ENCODE peak calls at places on chromosomes 13 and 19, in nine cellular contexts. F is Calu3; T is CD4-positive, CD25-positive, alpha-beta regulatory T cell; X is EH; V is stimulated activated CD4-positive, alpha-beta T cell treated with anti-CD3 and anti-CD28 coated beads, Interleukin-4, amount 100 ng/mL, for 1 hour; W is CD4-positive, alpha-beta memory T cell; Y is ovary; R is NCI-H1092 treated with DMSO at 0.1 percent for 48 hours; L is prostate gland. D is an unnamed sample.

GRCh38 chr19:4523306-4524110 is 5.2 kb upstream of the PLIN4 start:
- DNase-seq in T (no peak), V (peak), F (peak), X (peak), R (no peak), Y (peak), L (no peak), W (no peak), D (no peak)

GRCh38 chr19:35077411-35078223 is 36.1 kb downstream of the HPN start:
- DNase-seq in F (no peak), Y (no peak), R (no peak), W (no peak), L (no peak), V (no peak), X (no peak), T (no peak), D (no peak)

GRCh38 chr13:99722419-99722818 is 221.1 kb downstream of the TM9SF2 start:
- DNase-seq in X (no peak), R (no peak), T (no peak), V (no peak), L (no peak), Y (no peak), W (no peak), F (no peak), D (no peak)

GRCh38 chr19:10768936-10769335 is 51.1 kb downstream of the DNM2 start:
- DNase-seq in F (no peak), R (no peak), V (no peak), W (no peak), X (no peak), Y (no peak), L (no peak), T (no peak), D (no peak)

GRCh38 chr19:7216373-7216902 is 77.8 kb downstream of the INSR start:
- DNase-seq in X (no peak), Y (no peak), R (no peak), L (no peak), F (no peak), T (no peak), W (no peak), V (peak), D (no peak)

GRCh38 chr13:95874286-95874685 is 178.9 kb downstream of the UGGT2 start:
- DNase-seq in R (no peak), L (no peak), V (no peak), W (no peak), F (no peak), X (no peak), Y (no peak), T (no peak), D (no peak)

GRCh38 chr13:21476893-21477472 is 17.9 kb upstream of the ZDHHC20 start:
- DNase-seq in Y (peak), F (peak), R (peak), L (peak), X (peak), W (peak), V (peak), T (peak), D (peak)

GRCh38 chr19:13037161-13037560 is 41.9 kb downstream of the NFIX start:
- DNase-seq in X (peak), R (no peak), W (no peak), T (no peak), V (no peak), L (no peak), Y (no peak), F (no peak), D (no peak)

GRCh38 chr19:311813-312261 is 20.6 kb upstream of the PLPP2 start:
- DNase-seq in L (no peak), R (no peak), V (no peak), X (no peak), F (no peak), W (no peak), Y (no peak), T (no peak), D (no peak)

GRCh38 chr13:41601718-41602445 is 144.5 kb downstream of the RGCC start:
- DNase-seq in L (no peak), R (no peak), V (no peak), Y (no peak), X (peak), F (no peak), W (no peak), T (no peak), D (no peak)

GRCh38 chr13:21478881-21479808 is 20.0 kb upstream of the ZDHHC20 start:
- DNase-seq in F (peak), R (peak), T (peak), Y (no peak), V (no peak), L (peak), X (peak), W (peak), D (peak)

GRCh38 chr19:19873381-19873780 is 7.7 kb downstream of the ZNF253 start:
- DNase-seq in Y (no peak), T (no peak), L (no peak), F (no peak), W (no peak), R (no peak), X (peak), V (no peak), D (no peak)